ENCODE peak calls at places on chromosomes 12 and 14, in seven cellular contexts. Z, H, O, P, C, Q and S are unnamed samples. For H3K27me3, the result is how much of the 10 kb centered on the place peaks cover.

GRCh38 chr12:26471560-26471959 is 276.2 kb downstream of the SSPN start:
- DNase-seq in Z (no peak), H (no peak), O (no peak), P (no peak), C (no peak), Q (no peak), S (no peak)

GRCh38 chr12:74429535-74429934 is 108.1 kb upstream of the ATXN7L3B start:
- DNase-seq in Z (no peak), H (no peak), O (no peak), P (no peak), C (no peak), Q (no peak), S (no peak)

GRCh38 chr12:132390287-132391076 is 61.1 kb upstream of the GALNT9 start:
- DNase-seq in Z (no peak), H (no peak), O (no peak), P (no peak), C (no peak), Q (no peak), S (no peak)

GRCh38 chr14:100587248-100587762 is at the start of gene BEGAIN:
- DNase-seq in Z (no peak), H (no peak), O (no peak), P (peak), C (no peak), Q (no peak), S (no peak)

GRCh38 chr12:12807970-12808702 is 5.0 kb upstream of the DDX47 start:
- DNase-seq in Z (peak), H (no peak), O (no peak), P (no peak), C (peak), Q (peak), S (peak)

GRCh38 chr14:92651106-92651792 is 97.2 kb downstream of the LGMN start:
- DNase-seq in Z (peak), H (no peak), O (no peak), P (no peak), C (no peak), Q (peak), S (peak)

GRCh38 chr14:36818794-36819384 is 157.2 kb downstream of the PAX9 start:
- DNase-seq in Z (no peak), H (no peak), O (no peak), P (no peak), C (no peak), Q (no peak), S (no peak)

GRCh38 chr12:130878193-130879185 is 6.6 kb downstream of the RAN start:
- DNase-seq in Z (no peak), H (no peak), O (peak), P (peak), C (no peak), Q (no peak), S (no peak)

GRCh38 chr12:1054103-1054838 is 63.2 kb downstream of the ERC1 start:
- DNase-seq in Z (no peak), H (no peak), O (peak), P (peak), C (no peak), Q (peak), S (no peak)

GRCh38 chr12:30166416-30166815 is 382.7 kb upstream of the TMTC1 start:
- DNase-seq in Z (no peak), H (no peak), O (no peak), P (no peak), C (no peak), Q (no peak), S (no peak)

GRCh38 chr14:44081146-44081545 is 425.9 kb downstream of the FSCB start:
- DNase-seq in Z (no peak), H (no peak), O (no peak), P (no peak), C (no peak), Q (no peak), S (no peak)

GRCh38 chr12:96400631-96401060 is 407 bp upstream of the CDK17 start:
- DNase-seq in Z (no peak), H (no peak), O (no peak), P (no peak), C (peak), Q (no peak), S (no peak)

GRCh38 chr12:27762757-27763156 is 17.3 kb upstream of the KLHL42 start:
- DNase-seq in Z (no peak), H (no peak), O (no peak), P (no peak), C (no peak), Q (no peak), S (no peak)

GRCh38 chr12:47882796-47883546 is 21.8 kb downstream of the VDR start:
- DNase-seq in Z (no peak), H (no peak), O (no peak), P (no peak), C (no peak), Q (peak), S (peak)

GRCh38 chr12:62190921-62191746 is 69.1 kb upstream of the USP15 start:
- DNase-seq in Z (peak), H (peak), O (peak), P (peak), C (no peak), Q (peak), S (peak)

GRCh38 chr12:128337456-128338160 is 70.6 kb downstream of the TMEM132C start:
- DNase-seq in Z (no peak), H (no peak), O (no peak), P (peak), C (no peak), Q (no peak), S (no peak)

GRCh38 chr12:100077367-100077766 is 65.3 kb downstream of the BLTP3B start:
- DNase-seq in Z (no peak), H (no peak), O (no peak), P (no peak), C (no peak), Q (no peak), S (no peak)

DNA sequence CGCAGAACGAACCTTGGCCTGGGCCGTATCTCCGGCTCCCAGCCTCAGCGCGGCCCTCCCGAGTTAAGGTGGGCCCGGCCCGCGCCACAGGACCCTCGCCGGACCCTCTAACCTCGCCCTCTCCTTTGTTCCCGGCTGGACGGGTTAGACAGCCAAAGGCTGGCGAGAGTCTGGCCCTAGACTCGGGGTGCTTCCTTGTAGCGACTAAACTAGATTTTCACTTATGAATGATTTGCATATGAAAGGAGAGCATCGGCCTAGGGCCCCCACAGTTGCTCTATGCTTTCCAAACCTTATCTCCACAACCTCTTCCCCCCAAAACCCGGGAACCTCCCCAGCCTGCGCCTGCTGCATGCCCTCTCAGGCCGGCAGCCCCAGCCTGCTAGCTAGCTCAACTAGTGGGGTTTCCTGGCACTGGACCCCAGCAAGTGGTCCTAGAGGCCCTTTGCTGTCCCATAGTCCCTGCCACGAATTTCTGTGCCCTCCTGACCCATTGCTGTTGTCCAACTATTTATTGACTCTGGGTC is 2.0 kb downstream of the HOXC5 start:
- DNase-seq in Z (no peak), H (no peak), O (no peak), P (no peak), C (no peak), Q (no peak), S (no peak)
- H3K27me3 ChIP-seq in Z (under half), H (half or more), O (half or more), P (half or more), C (half or more), Q (under half), S (half or more)

DNA sequence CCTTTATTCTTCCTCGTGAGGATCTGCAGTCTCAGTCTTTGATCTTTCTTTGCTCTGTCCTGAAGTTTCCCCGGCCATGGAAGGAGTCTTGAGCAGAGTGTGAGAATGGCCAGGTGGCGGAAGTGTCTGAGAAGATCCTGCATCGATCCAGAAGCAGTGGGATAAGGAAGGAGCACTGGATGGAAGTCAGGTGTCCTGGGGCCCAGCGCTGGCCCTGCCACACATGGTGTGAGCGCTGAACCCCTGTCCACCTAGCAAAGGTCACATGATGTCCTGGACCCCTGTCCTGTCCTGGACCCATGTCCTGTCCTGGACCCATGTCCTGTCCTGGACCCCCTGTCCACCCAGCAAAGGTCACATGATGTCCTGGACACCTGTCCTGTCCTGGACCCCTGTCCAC is 111.8 kb upstream of the MED13L start:
- DNase-seq in Z (no peak), H (no peak), O (no peak), P (no peak), C (no peak), Q (no peak), S (no peak)
- H3K27ac ChIP-seq in Z (no peak), H (no peak), O (no peak), P (no peak), C (peak), Q (no peak), S (no peak)

GRCh38 chr14:68888025-68888850 is 90.9 kb downstream of the ACTN1 start:
- DNase-seq in Z (no peak), H (no peak), O (no peak), P (no peak), C (no peak), Q (no peak), S (no peak)
- H3K27me3 ChIP-seq in Z (under half), H (under half), O (under half), P (under half), C (under half), Q (under half), S (under half)

GRCh38 chr12:76515271-76515670 is 44.3 kb downstream of the OSBPL8 start:
- DNase-seq in Z (no peak), H (no peak), O (no peak), P (no peak), C (no peak), Q (no peak), S (no peak)
- H3K27ac ChIP-seq in Z (no peak), H (no peak), O (no peak), P (no peak), C (no peak), Q (no peak), S (no peak)

GRCh38 chr12:2129076-2129475 is 76.3 kb downstream of the CACNA1C start:
- DNase-seq in Z (no peak), H (no peak), O (no peak), P (no peak), C (no peak), Q (no peak), S (no peak)

GRCh38 chr12:2126676-2127406 is 74.1 kb downstream of the CACNA1C start:
- DNase-seq in Z (no peak), H (no peak), O (no peak), P (no peak), C (no peak), Q (no peak), S (no peak)

GRCh38 chr12:2124466-2125023 is 71.8 kb downstream of the CACNA1C start:
- DNase-seq in Z (no peak), H (no peak), O (no peak), P (no peak), C (no peak), Q (no peak), S (no peak)

GRCh38 chr12:2120982-2121758 is 68.4 kb downstream of the CACNA1C start:
- DNase-seq in Z (no peak), H (no peak), O (no peak), P (no peak), C (no peak), Q (no peak), S (no peak)

GRCh38 chr12:2125651-2126050 is 72.9 kb downstream of the CACNA1C start:
- DNase-seq in Z (no peak), H (no peak), O (no peak), P (no peak), C (no peak), Q (no peak), S (no peak)
- H3K27me3 ChIP-seq in Z (under half), H (under half), O (under half), P (under half), C (under half), Q (under half), S (under half)